ENCODE peak calls at places on chromosomes 2 and 18, in five cellular contexts. One of them, this sample, is unnamed.

GRCh38 chr18:72830109-72830508 is 37.7 kb downstream of the NETO1 start:
- DNase-seq in adrenal gland: peak; percentile 8
- DNase-seq in left ventricle myocardium inferior: peak; percentile 48
- DNase-seq in CD4-positive, CD25-positive, alpha-beta regulatory T cell: no peak
- DNase-seq in stomach: no peak
- DNase-seq in this sample: peak; percentile 35

GRCh38 chr2:190649798-190650390 is 1.0 kb downstream of the NAB1 start:
- DNase-seq in CD4-positive, CD25-positive, alpha-beta regulatory T cell: no peak
- DNase-seq in left ventricle myocardium inferior: no peak
- DNase-seq in stomach: no peak
- DNase-seq in adrenal gland: peak; percentile 15
- DNase-seq in this sample: peak; percentile 35

GRCh38 chr2:8682719-8683667 is 1.1 kb downstream of the ID2 start:
- DNase-seq in adrenal gland: peak; percentile 63
- DNase-seq in stomach: peak; percentile 45
- DNase-seq in CD4-positive, CD25-positive, alpha-beta regulatory T cell: peak; percentile 49
- DNase-seq in left ventricle myocardium inferior: no peak
- DNase-seq in this sample: peak; percentile 76

GRCh38 chr2:227545990-227546389 is 52.7 kb upstream of the SCYGR2 start:
- DNase-seq in left ventricle myocardium inferior: no peak
- DNase-seq in CD4-positive, CD25-positive, alpha-beta regulatory T cell: peak; percentile 32
- DNase-seq in adrenal gland: no peak
- DNase-seq in stomach: no peak
- DNase-seq in this sample: peak; percentile 36

GRCh38 chr2:134408386-134408785 is 154.5 kb downstream of the MGAT5 start:
- DNase-seq in left ventricle myocardium inferior: no peak
- DNase-seq in stomach: no peak
- DNase-seq in CD4-positive, CD25-positive, alpha-beta regulatory T cell: no peak
- DNase-seq in adrenal gland: no peak
- DNase-seq in this sample: no peak

GRCh38 chr2:164840930-164841718 is 499 bp downstream of the COBLL1 start:
- DNase-seq in left ventricle myocardium inferior: peak; percentile 84
- DNase-seq in CD4-positive, CD25-positive, alpha-beta regulatory T cell: peak; percentile 13
- DNase-seq in stomach: peak; percentile 86
- DNase-seq in adrenal gland: peak; percentile 75
- DNase-seq in this sample: peak; percentile 92

GRCh38 chr18:44682871-44683221 is 2.2 kb downstream of the SETBP1 start:
- DNase-seq in stomach: peak; percentile 38
- DNase-seq in CD4-positive, CD25-positive, alpha-beta regulatory T cell: no peak
- DNase-seq in adrenal gland: no peak
- DNase-seq in left ventricle myocardium inferior: no peak
- DNase-seq in this sample: no peak

GRCh38 chr2:106828119-106828518 is 57.8 kb downstream of the ST6GAL2 start:
- DNase-seq in CD4-positive, CD25-positive, alpha-beta regulatory T cell: no peak
- DNase-seq in adrenal gland: no peak
- DNase-seq in left ventricle myocardium inferior: no peak
- DNase-seq in stomach: no peak
- DNase-seq in this sample: no peak

GRCh38 chr18:12904012-12904516 is 20.0 kb upstream of the PTPN2 start:
- DNase-seq in left ventricle myocardium inferior: peak; percentile 35
- DNase-seq in stomach: no peak
- DNase-seq in CD4-positive, CD25-positive, alpha-beta regulatory T cell: peak; percentile 89
- DNase-seq in adrenal gland: no peak
- DNase-seq in this sample: no peak

GRCh38 chr2:5453224-5453623 is 239.0 kb upstream of the SOX11 start:
- DNase-seq in left ventricle myocardium inferior: no peak
- DNase-seq in adrenal gland: no peak
- DNase-seq in CD4-positive, CD25-positive, alpha-beta regulatory T cell: no peak
- DNase-seq in stomach: no peak
- DNase-seq in this sample: no peak

GRCh38 chr2:196169521-196169920 is 1.9 kb downstream of the STK17B start:
- DNase-seq in CD4-positive, CD25-positive, alpha-beta regulatory T cell: peak; percentile 53
- DNase-seq in adrenal gland: no peak
- DNase-seq in left ventricle myocardium inferior: no peak
- DNase-seq in stomach: no peak
- DNase-seq in this sample: no peak

GRCh38 chr2:174180165-174180724 is 68.1 kb downstream of the OLA1 start:
- DNase-seq in CD4-positive, CD25-positive, alpha-beta regulatory T cell: no peak
- DNase-seq in stomach: no peak
- DNase-seq in left ventricle myocardium inferior: no peak
- DNase-seq in adrenal gland: no peak
- DNase-seq in this sample: no peak

GRCh38 chr2:56369316-56369715 is 185.5 kb downstream of the CCDC85A start:
- DNase-seq in stomach: no peak
- DNase-seq in adrenal gland: no peak
- DNase-seq in left ventricle myocardium inferior: no peak
- DNase-seq in CD4-positive, CD25-positive, alpha-beta regulatory T cell: no peak
- DNase-seq in this sample: no peak

GRCh38 chr2:117879003-117879402 is 64.5 kb downstream of the DDX18 start:
- DNase-seq in CD4-positive, CD25-positive, alpha-beta regulatory T cell: no peak
- DNase-seq in stomach: no peak
- DNase-seq in left ventricle myocardium inferior: no peak
- DNase-seq in adrenal gland: no peak
- DNase-seq in this sample: no peak

GRCh38 chr2:3242747-3243369 is 134.8 kb downstream of the EIPR1 start:
- DNase-seq in stomach: no peak
- DNase-seq in CD4-positive, CD25-positive, alpha-beta regulatory T cell: peak; percentile 78
- DNase-seq in left ventricle myocardium inferior: no peak
- DNase-seq in adrenal gland: no peak
- DNase-seq in this sample: no peak

GRCh38 chr2:219294356-219295351 is 14.5 kb downstream of the PTPRN start:
- DNase-seq in adrenal gland: peak; percentile 84
- DNase-seq in left ventricle myocardium inferior: peak; percentile 86
- DNase-seq in stomach: peak; percentile 92
- DNase-seq in CD4-positive, CD25-positive, alpha-beta regulatory T cell: peak; percentile 92
- DNase-seq in this sample: peak; percentile 86

GRCh38 chr2:164896634-164897033 is 55.0 kb upstream of the COBLL1 start:
- DNase-seq in adrenal gland: no peak
- DNase-seq in stomach: no peak
- DNase-seq in CD4-positive, CD25-positive, alpha-beta regulatory T cell: peak; percentile 65
- DNase-seq in left ventricle myocardium inferior: no peak
- DNase-seq in this sample: no peak

GRCh38 chr18:63889641-63890040 is 2.1 kb downstream of the SERPINB2 start:
- DNase-seq in CD4-positive, CD25-positive, alpha-beta regulatory T cell: no peak
- DNase-seq in adrenal gland: no peak
- DNase-seq in stomach: no peak
- DNase-seq in left ventricle myocardium inferior: no peak
- DNase-seq in this sample: no peak

GRCh38 chr18:14174706-14175085 is 42.5 kb upstream of the ZNF519 start:
- DNase-seq in left ventricle myocardium inferior: no peak
- DNase-seq in CD4-positive, CD25-positive, alpha-beta regulatory T cell: peak; percentile 10
- DNase-seq in stomach: no peak
- DNase-seq in adrenal gland: no peak
- DNase-seq in this sample: peak; percentile 31

GRCh38 chr2:17892726-17893534 is 14.5 kb downstream of the KCNS3 start:
- DNase-seq in stomach: peak; percentile 37
- DNase-seq in adrenal gland: no peak
- DNase-seq in CD4-positive, CD25-positive, alpha-beta regulatory T cell: no peak
- DNase-seq in left ventricle myocardium inferior: no peak
- DNase-seq in this sample: no peak

GRCh38 chr2:105055613-105056012 is 17.7 kb downstream of the MRPS9 start:
- DNase-seq in stomach: no peak
- DNase-seq in left ventricle myocardium inferior: no peak
- DNase-seq in adrenal gland: no peak
- DNase-seq in CD4-positive, CD25-positive, alpha-beta regulatory T cell: no peak
- DNase-seq in this sample: no peak

GRCh38 chr2:105057005-105057404 is 19.1 kb downstream of the MRPS9 start:
- DNase-seq in left ventricle myocardium inferior: no peak
- DNase-seq in CD4-positive, CD25-positive, alpha-beta regulatory T cell: no peak
- DNase-seq in adrenal gland: no peak
- DNase-seq in stomach: no peak
- DNase-seq in this sample: no peak

GRCh38 chr2:105052773-105053172 is 14.9 kb downstream of the MRPS9 start:
- DNase-seq in left ventricle myocardium inferior: peak; percentile 49
- DNase-seq in adrenal gland: peak; percentile 75
- DNase-seq in stomach: peak; percentile 67
- DNase-seq in CD4-positive, CD25-positive, alpha-beta regulatory T cell: no peak
- DNase-seq in this sample: peak; percentile 74

GRCh38 chr2:105061560-105061959 is 23.7 kb downstream of the MRPS9 start:
- DNase-seq in left ventricle myocardium inferior: no peak
- DNase-seq in CD4-positive, CD25-positive, alpha-beta regulatory T cell: no peak
- DNase-seq in stomach: no peak
- DNase-seq in adrenal gland: no peak
- DNase-seq in this sample: no peak

GRCh38 chr2:105056245-105056644 is 18.4 kb downstream of the MRPS9 start:
- DNase-seq in CD4-positive, CD25-positive, alpha-beta regulatory T cell: no peak
- DNase-seq in stomach: no peak
- DNase-seq in left ventricle myocardium inferior: no peak
- DNase-seq in adrenal gland: no peak
- DNase-seq in this sample: no peak
- H3K27ac ChIP-seq in CD4-positive, CD25-positive, alpha-beta regulatory T cell: no peak overlapping the region
- H3K27ac ChIP-seq in stomach: no peak overlapping the region
- H3K27ac ChIP-seq in left ventricle myocardium inferior: no peak overlapping the region
- H3K27ac ChIP-seq in adrenal gland: no peak overlapping the region
- H3K27ac ChIP-seq in this sample: no peak overlapping the region

DNA sequence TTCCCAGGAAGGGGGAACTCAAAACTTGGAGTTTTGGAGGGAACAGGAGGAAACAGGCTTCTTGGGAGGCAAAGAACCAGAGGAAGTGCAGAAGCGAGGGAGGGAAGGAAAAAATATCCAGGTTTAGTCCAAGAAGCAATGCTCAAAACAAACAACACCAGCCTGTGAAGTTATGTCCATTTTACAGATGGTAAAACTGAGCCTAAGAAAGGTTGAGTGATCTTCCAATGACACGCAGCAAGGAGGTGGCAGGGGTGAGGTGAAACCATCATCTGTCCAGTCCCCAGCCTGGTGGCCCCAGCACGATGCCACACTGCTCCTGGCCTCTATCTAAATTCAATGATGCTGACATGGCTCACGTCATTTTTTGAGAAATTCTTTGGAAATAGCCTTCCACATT is 10.8 kb downstream of the DNMT3A start:
- DNase-seq in CD4-positive, CD25-positive, alpha-beta regulatory T cell: no peak
- DNase-seq in stomach: no peak
- DNase-seq in adrenal gland: no peak
- DNase-seq in left ventricle myocardium inferior: no peak
- DNase-seq in this sample: no peak
- H3K4me1 ChIP-seq in CD4-positive, CD25-positive, alpha-beta regulatory T cell: peaks cover 55% of the 10 kb centered on the region
- H3K4me1 ChIP-seq in stomach: peaks cover 72% of the 10 kb centered on the region
- H3K4me1 ChIP-seq in adrenal gland: peaks cover 54% of the 10 kb centered on the region
- H3K4me1 ChIP-seq in left ventricle myocardium inferior: peaks cover 80% of the 10 kb centered on the region
- H3K4me1 ChIP-seq in this sample: peaks cover 6% of the 10 kb centered on the region

GRCh38 chr2:142290931-142291330 is 160.1 kb upstream of the LRP1B start:
- DNase-seq in adrenal gland: no peak
- DNase-seq in left ventricle myocardium inferior: no peak
- DNase-seq in stomach: no peak
- DNase-seq in CD4-positive, CD25-positive, alpha-beta regulatory T cell: no peak
- DNase-seq in this sample: no peak

GRCh38 chr2:142280846-142281245 is 150.0 kb upstream of the LRP1B start:
- DNase-seq in CD4-positive, CD25-positive, alpha-beta regulatory T cell: no peak
- DNase-seq in adrenal gland: no peak
- DNase-seq in stomach: no peak
- DNase-seq in left ventricle myocardium inferior: no peak
- DNase-seq in this sample: no peak

GRCh38 chr2:142286618-142287017 is 155.8 kb upstream of the LRP1B start:
- DNase-seq in CD4-positive, CD25-positive, alpha-beta regulatory T cell: no peak
- DNase-seq in adrenal gland: no peak
- DNase-seq in stomach: no peak
- DNase-seq in left ventricle myocardium inferior: no peak
- DNase-seq in this sample: no peak

GRCh38 chr2:142285480-142285879 is 154.7 kb upstream of the LRP1B start:
- DNase-seq in stomach: no peak
- DNase-seq in left ventricle myocardium inferior: no peak
- DNase-seq in CD4-positive, CD25-positive, alpha-beta regulatory T cell: no peak
- DNase-seq in adrenal gland: no peak
- DNase-seq in this sample: no peak
- H3K4me3 ChIP-seq in stomach: no peak overlapping the region
- H3K4me3 ChIP-seq in left ventricle myocardium inferior: no peak overlapping the region
- H3K4me3 ChIP-seq in CD4-positive, CD25-positive, alpha-beta regulatory T cell: no peak overlapping the region
- H3K4me3 ChIP-seq in adrenal gland: no peak overlapping the region
- H3K4me3 ChIP-seq in this sample: no peak overlapping the region

GRCh38 chr2:239288951-239289481 is 111.8 kb downstream of the HDAC4 start:
- DNase-seq in CD4-positive, CD25-positive, alpha-beta regulatory T cell: peak; percentile 88
- DNase-seq in adrenal gland: no peak
- DNase-seq in stomach: no peak
- DNase-seq in left ventricle myocardium inferior: no peak
- DNase-seq in this sample: peak; percentile 45
- H3K27ac ChIP-seq in CD4-positive, CD25-positive, alpha-beta regulatory T cell: peak overlapping the region; percentile 81
- H3K27ac ChIP-seq in adrenal gland: peak overlapping the region; percentile 85
- H3K27ac ChIP-seq in stomach: peak overlapping the region; percentile 79
- H3K27ac ChIP-seq in left ventricle myocardium inferior: peak overlapping the region; percentile 64
- H3K27ac ChIP-seq in this sample: peak overlapping the region; percentile 33

DNA sequence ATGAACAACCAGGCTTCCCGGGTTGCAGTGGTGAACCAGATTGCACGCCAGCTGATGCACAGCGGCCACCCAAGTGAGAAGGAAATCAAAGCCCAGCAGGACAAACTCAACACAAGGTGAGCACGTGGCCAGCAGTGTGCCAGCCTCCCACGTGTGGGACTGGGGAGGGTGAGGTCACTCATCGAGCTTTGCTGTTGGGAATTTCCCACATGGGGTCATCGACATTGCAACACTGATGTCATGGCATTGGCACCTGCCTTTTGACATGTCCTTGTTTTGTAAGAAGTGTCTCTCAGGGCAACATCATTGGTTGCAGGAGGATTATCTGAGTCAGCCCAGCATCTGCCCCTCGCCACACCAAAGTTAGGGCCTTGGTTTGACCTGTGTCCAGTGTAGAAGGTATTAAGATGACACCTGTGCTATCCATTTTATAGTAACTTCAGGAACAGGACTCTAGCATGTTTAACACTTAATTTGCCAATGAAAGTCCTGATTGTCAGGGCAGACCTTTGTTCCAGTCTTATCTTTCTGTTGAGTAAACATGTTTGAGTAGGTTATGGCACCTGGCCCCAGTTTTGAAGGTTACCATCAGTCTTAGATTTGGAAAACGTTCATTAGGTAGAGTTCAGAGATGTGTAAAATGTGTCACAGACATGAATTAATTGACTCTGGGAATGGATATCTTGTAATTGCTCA is 93.4 kb upstream of the EML6 start:
- DNase-seq in stomach: peak; percentile 50
- DNase-seq in CD4-positive, CD25-positive, alpha-beta regulatory T cell: no peak
- DNase-seq in left ventricle myocardium inferior: peak; percentile 67
- DNase-seq in adrenal gland: peak; percentile 95
- DNase-seq in this sample: peak; percentile 55
- H3K4me1 ChIP-seq in stomach: peaks cover 61% of the 10 kb centered on the region
- H3K4me1 ChIP-seq in CD4-positive, CD25-positive, alpha-beta regulatory T cell: peaks cover 8% of the 10 kb centered on the region
- H3K4me1 ChIP-seq in left ventricle myocardium inferior: peaks cover 96% of the 10 kb centered on the region
- H3K4me1 ChIP-seq in adrenal gland: peaks cover 70% of the 10 kb centered on the region
- H3K4me1 ChIP-seq in this sample: peaks cover 39% of the 10 kb centered on the region

GRCh38 chr2:137800386-137800785 is 163.9 kb upstream of the HNMT start:
- DNase-seq in left ventricle myocardium inferior: no peak
- DNase-seq in CD4-positive, CD25-positive, alpha-beta regulatory T cell: no peak
- DNase-seq in adrenal gland: no peak
- DNase-seq in stomach: no peak
- DNase-seq in this sample: no peak
- H3K4me3 ChIP-seq in left ventricle myocardium inferior: no peak overlapping the region
- H3K4me3 ChIP-seq in CD4-positive, CD25-positive, alpha-beta regulatory T cell: no peak overlapping the region
- H3K4me3 ChIP-seq in adrenal gland: no peak overlapping the region
- H3K4me3 ChIP-seq in stomach: no peak overlapping the region
- H3K4me3 ChIP-seq in this sample: no peak overlapping the region

DNA sequence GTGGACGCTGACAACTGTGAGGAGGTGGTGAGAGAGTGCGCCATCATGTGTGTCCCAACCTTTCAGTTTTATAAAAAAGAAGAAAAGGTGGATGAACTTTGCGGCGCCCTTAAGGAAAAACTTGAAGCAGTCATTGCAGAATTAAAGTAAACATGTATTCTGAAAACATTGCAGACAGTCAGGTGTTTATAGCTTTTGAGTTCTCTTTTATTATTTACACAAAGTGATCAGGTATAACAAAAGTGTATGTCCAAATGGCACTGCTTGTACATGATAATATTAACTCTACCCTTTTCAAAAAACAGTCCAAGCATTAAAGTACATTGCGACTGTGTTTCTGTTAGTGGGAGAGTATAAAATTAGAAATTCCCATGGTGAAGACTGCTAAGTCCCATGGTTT is 2.2 kb downstream of the TXNDC2 start:
- DNase-seq in CD4-positive, CD25-positive, alpha-beta regulatory T cell: no peak
- DNase-seq in adrenal gland: no peak
- DNase-seq in left ventricle myocardium inferior: no peak
- DNase-seq in stomach: no peak
- DNase-seq in this sample: no peak
- H3K27ac ChIP-seq in CD4-positive, CD25-positive, alpha-beta regulatory T cell: no peak overlapping the region
- H3K27ac ChIP-seq in adrenal gland: no peak overlapping the region
- H3K27ac ChIP-seq in left ventricle myocardium inferior: no peak overlapping the region
- H3K27ac ChIP-seq in stomach: no peak overlapping the region
- H3K27ac ChIP-seq in this sample: no peak overlapping the region